ENCODE peak calls at places on chromosome 11, in four cellular contexts. X, U, D and V are unnamed samples.

GRCh38 chr11:8799273-8799672 is 111.7 kb upstream of the AKIP1 start:
- DNase-seq in U (no peak), X (no peak), D (no peak), V (no peak)

GRCh38 chr11:121578216-121579063 is 125.7 kb upstream of the SORL1-AS1 start:
- DNase-seq in X (no peak), U (no peak), D (no peak), V (no peak)

GRCh38 chr11:12813371-12814225 is 139.4 kb downstream of the TEAD1 start:
- DNase-seq in U (no peak), X (no peak), D (no peak), V (no peak)

GRCh38 chr11:74069146-74070046 is 60.5 kb upstream of the UCP3 start:
- DNase-seq in U (no peak), D (no peak), X (peak; percentile 46), V (no peak)

GRCh38 chr11:12725047-12725862 is 51.0 kb downstream of the TEAD1 start:
- DNase-seq in X (no peak), D (no peak), U (no peak), V (no peak)

GRCh38 chr11:101082813-101083212 is 46.8 kb downstream of the PGR start:
- DNase-seq in X (no peak), D (peak; percentile 30), U (no peak), V (no peak)

GRCh38 chr11:33476945-33477584 is 219.9 kb downstream of the HIPK3 start:
- DNase-seq in X (no peak), U (no peak), D (no peak), V (no peak)

GRCh38 chr11:82903843-82904586 is 2.5 kb downstream of the DDIAS start:
- DNase-seq in X (no peak), D (no peak), U (no peak), V (no peak)

GRCh38 chr11:98564881-98565280 is 455.9 kb upstream of the CNTN5 start:
- DNase-seq in D (no peak), X (no peak), U (no peak), V (no peak)

GRCh38 chr11:29063630-29064361 is 953.0 kb downstream of the KCNA4 start:
- DNase-seq in U (no peak), D (no peak), X (no peak), V (no peak)

GRCh38 chr11:107545101-107545514 is 20.4 kb downstream of the ALKBH8 start:
- DNase-seq in X (no peak), U (no peak), D (no peak), V (no peak)

GRCh38 chr11:60780065-60780464 is 5.1 kb upstream of the MS4A10 start:
- DNase-seq in D (no peak), X (no peak), U (no peak), V (no peak)

GRCh38 chr11:58637367-58637766 is 14.9 kb downstream of the CNTF start:
- DNase-seq in U (no peak), X (no peak), D (no peak), V (no peak)

GRCh38 chr11:3094223-3094824 is 37.1 kb upstream of the CARS1 start:
- DNase-seq in U (no peak), D (no peak), X (no peak), V (no peak)

GRCh38 chr11:18222814-18223421 is 13.7 kb downstream of the SAA4 start:
- DNase-seq in U (no peak), X (no peak), D (no peak), V (no peak)

GRCh38 chr11:71342951-71343827 is 90.8 kb upstream of the SHANK2 start:
- DNase-seq in U (peak; percentile 61), D (peak; percentile 91), X (peak; percentile 81), V (peak; percentile 64)

GRCh38 chr11:3877252-3878035 is 22.0 kb downstream of the STIM1 start:
- DNase-seq in D (peak; percentile 12), X (no peak), U (no peak), V (no peak)

DNA sequence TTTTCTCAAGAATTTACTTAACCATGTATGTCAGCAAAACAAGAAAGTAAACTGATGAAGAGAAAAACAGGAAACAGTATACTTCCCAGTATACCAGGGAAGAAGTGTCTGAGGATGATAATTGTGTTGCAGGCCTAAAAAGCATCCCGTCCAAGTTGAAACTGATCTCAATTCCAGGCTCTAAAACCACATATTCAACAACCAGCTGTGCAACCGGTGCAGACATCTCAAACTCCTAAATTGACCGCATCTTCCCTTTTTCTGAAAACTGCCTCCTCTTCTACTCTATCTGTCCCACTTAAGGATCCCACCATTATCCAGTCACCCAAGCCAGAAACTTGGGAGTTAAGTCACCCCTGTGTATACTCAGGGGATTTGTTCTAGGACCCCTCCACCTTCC is 47.2 kb downstream of the CCDC83 start:
- DNase-seq in X (no peak), D (no peak), U (no peak), V (no peak)
- H3K4me1 ChIP-seq in X (no peaks in the 10 kb centered on the region), D (no peaks in the 10 kb centered on the region), U (no peaks in the 10 kb centered on the region), V (no peaks in the 10 kb centered on the region)

GRCh38 chr11:114163830-114164401 is 104.4 kb downstream of the ZBTB16 start:
- DNase-seq in X (peak; percentile 42), U (no peak), D (no peak), V (no peak)
- H3K4me1 ChIP-seq in X (peaks cover 96% of the 10 kb centered on the region), U (peaks cover 31% of the 10 kb centered on the region), D (peaks cover 29% of the 10 kb centered on the region), V (peaks cover 1% of the 10 kb centered on the region)

GRCh38 chr11:65429069-65429681 is 6.6 kb downstream of the NEAT1 start:
- DNase-seq in U (no peak), X (peak; percentile 66), D (peak; percentile 35), V (no peak)
- H3K4me1 ChIP-seq in U (no peaks in the 10 kb centered on the region), X (peaks cover 61% of the 10 kb centered on the region), D (peaks cover 50% of the 10 kb centered on the region), V (peaks cover 12% of the 10 kb centered on the region)

DNA sequence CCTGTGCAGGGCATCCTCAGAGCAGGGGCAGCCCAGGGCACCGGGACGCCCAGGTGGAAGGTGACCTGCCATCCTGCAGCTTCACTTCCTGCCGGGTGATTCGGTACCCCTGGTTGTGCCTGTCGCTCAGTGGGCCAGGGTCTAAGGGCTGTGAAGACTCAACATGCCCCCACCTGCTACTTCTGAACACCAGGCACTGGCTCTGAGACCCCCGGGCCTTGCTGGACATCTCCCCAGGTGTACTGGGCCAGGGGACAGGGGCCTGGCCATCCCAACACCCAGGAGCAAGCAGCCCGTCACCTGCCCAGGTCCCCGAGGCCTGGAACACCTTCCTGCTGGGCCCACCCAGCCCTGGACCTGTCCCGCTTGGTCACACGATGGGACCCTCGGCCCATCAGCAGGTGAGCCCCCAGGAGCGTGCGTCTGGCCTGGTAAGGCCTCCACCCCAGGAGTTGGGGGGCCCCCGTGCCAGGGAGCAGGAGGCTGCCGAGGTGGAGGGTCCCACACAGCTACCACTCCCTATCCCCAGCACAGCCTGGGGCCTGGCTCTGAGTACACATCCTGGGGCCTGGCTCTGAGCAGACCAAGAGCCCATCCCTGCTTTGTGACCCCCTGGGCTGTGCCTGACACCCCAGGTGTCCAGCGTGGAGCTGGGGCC is 3.9 kb upstream of the MUC5B start:
- DNase-seq in D (no peak), X (no peak), U (peak; percentile 73), V (no peak)
- H3K4me1 ChIP-seq in D (no peaks in the 10 kb centered on the region), X (peaks cover 16% of the 10 kb centered on the region), U (no peaks in the 10 kb centered on the region), V (no peaks in the 10 kb centered on the region)

GRCh38 chr11:103920449-103920848 is 116.0 kb upstream of the DDI1 start:
- DNase-seq in X (no peak), D (no peak), U (no peak), V (no peak)

GRCh38 chr11:103924166-103925013 is 112.0 kb upstream of the DDI1 start:
- DNase-seq in U (no peak), X (no peak), D (no peak), V (no peak)

GRCh38 chr11:103923473-103923931 is 112.9 kb upstream of the DDI1 start:
- DNase-seq in D (peak; percentile 7), U (no peak), X (no peak), V (no peak)

DNA sequence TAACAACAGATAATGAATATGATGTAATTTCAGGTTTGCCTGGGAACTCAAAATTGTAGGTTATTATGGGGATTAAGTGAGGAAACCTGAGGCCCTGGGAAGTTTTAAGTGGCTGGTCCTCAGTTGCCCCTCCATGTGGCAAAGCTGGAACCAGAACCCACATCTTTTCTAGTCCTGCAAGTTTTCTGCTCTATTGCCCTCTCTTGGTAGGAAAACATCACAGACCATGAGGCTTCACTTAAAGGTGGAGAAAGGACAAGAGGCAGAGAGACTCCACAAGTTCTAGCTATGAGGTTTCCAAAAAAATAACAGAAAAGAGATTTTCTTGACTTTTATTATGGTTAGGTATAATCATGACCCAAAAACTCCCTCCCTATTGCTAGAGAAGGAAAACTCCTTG is 115.5 kb upstream of the DDI1 start:
- DNase-seq in U (no peak), D (peak; percentile 31), X (no peak), V (no peak)
- H3K4me1 ChIP-seq in U (peaks cover 5% of the 10 kb centered on the region), D (no peaks in the 10 kb centered on the region), X (peaks cover 9% of the 10 kb centered on the region), V (no peaks in the 10 kb centered on the region)

GRCh38 chr11:927871-928270 is 2.2 kb downstream of the AP2A2 start:
- DNase-seq in X (no peak), U (no peak), D (no peak), V (no peak)
- H3K4me1 ChIP-seq in X (peaks cover 34% of the 10 kb centered on the region), U (no peaks in the 10 kb centered on the region), D (peaks cover 22% of the 10 kb centered on the region), V (peaks cover 1% of the 10 kb centered on the region)

GRCh38 chr11:65915821-65916251 is 3.0 kb downstream of the C11orf68 start:
- DNase-seq in X (peak; percentile 72), D (peak; percentile 44), U (peak; percentile 96), V (no peak)
- H3K4me1 ChIP-seq in X (peaks cover 46% of the 10 kb centered on the region), D (peaks cover 10% of the 10 kb centered on the region), U (no peaks in the 10 kb centered on the region), V (peaks cover 3% of the 10 kb centered on the region)

GRCh38 chr11:66842896-66843775 is at the start of gene RCE1:
- DNase-seq in D (peak; percentile 91), U (peak; percentile 96), X (peak; percentile 89), V (no peak)
- H3K4me1 ChIP-seq in D (peaks cover 9% of the 10 kb centered on the region), U (no peaks in the 10 kb centered on the region), X (peaks cover 42% of the 10 kb centered on the region), V (peaks cover 5% of the 10 kb centered on the region)

GRCh38 chr11:76702378-76703128 is 32.0 kb upstream of the LRRC32 start:
- DNase-seq in D (no peak), X (no peak), U (no peak), V (no peak)
- H3K4me1 ChIP-seq in D (peaks cover 25% of the 10 kb centered on the region), X (no peaks in the 10 kb centered on the region), U (no peaks in the 10 kb centered on the region), V (no peaks in the 10 kb centered on the region)

DNA sequence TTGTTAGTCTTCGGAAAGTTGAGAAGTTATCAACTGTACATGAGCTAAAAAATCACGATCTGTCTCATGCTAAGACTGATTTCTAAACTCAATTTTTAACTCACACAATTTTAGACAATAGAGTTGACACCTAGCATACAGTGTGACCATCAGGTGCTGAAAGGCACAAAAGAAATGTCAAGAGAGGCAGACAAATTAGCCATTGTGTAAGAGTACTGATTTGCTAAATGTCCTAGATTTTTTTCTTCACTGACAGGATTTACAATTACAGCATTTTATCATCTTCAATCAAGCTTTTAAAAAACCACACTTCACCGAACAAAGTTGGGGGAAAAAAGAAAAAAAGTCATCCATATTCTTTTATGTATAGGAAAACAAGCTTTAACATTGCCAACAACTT is 7.0 kb downstream of the LGR4 start:
- DNase-seq in X (no peak), U (no peak), D (no peak), V (no peak)
- H3K4me1 ChIP-seq in X (peaks cover 66% of the 10 kb centered on the region), U (peaks cover 10% of the 10 kb centered on the region), D (peaks cover 73% of the 10 kb centered on the region), V (peaks cover 2% of the 10 kb centered on the region)